ENCODE peak calls at places on chromosomes 1 and 21, in nine cellular contexts. U, G, V, R, Z, C, J, Y and F are unnamed samples.

GRCh38 chr1:155591770-155592169 is 18.2 kb upstream of the MSTO1 start:
- DNase-seq in U (peak), G (peak), V (peak), R (peak), Z (no peak), C (peak), J (no peak), Y (peak), F (peak)

GRCh38 chr1:193697105-193697762 is 510.8 kb upstream of the B3GALT2 start:
- DNase-seq in U (no peak), G (peak), V (no peak), R (no peak), Z (no peak), C (no peak), J (no peak), Y (no peak), F (no peak)

GRCh38 chr21:41843584-41843983 is 35.6 kb downstream of the PRDM15 start:
- DNase-seq in U (no peak), G (no peak), V (no peak), R (no peak), Z (no peak), C (no peak), J (no peak), Y (no peak), F (no peak)

GRCh38 chr1:245370905-245371581 is 216.3 kb downstream of the KIF26B start:
- DNase-seq in U (no peak), G (no peak), V (no peak), R (no peak), Z (no peak), C (no peak), J (no peak), Y (no peak), F (no peak)

GRCh38 chr1:36567601-36568341 is 85.1 kb upstream of the CSF3R start:
- DNase-seq in U (no peak), G (no peak), V (no peak), R (no peak), Z (no peak), C (no peak), J (no peak), Y (no peak), F (no peak)

GRCh38 chr1:230863449-230863848 is 4.9 kb downstream of the C1orf198 start:
- DNase-seq in U (no peak), G (no peak), V (no peak), R (no peak), Z (no peak), C (no peak), J (no peak), Y (no peak), F (no peak)

GRCh38 chr1:147472953-147473734 is 68.2 kb upstream of the BCL9 start:
- DNase-seq in U (no peak), G (no peak), V (no peak), R (no peak), Z (no peak), C (no peak), J (no peak), Y (no peak), F (no peak)

GRCh38 chr21:44718571-44718970 is 7.2 kb upstream of the TSPEAR start:
- DNase-seq in U (no peak), G (no peak), V (no peak), R (no peak), Z (no peak), C (no peak), J (no peak), Y (no peak), F (no peak)

GRCh38 chr1:174358344-174358743 is 89.4 kb upstream of the GPR52 start:
- DNase-seq in U (no peak), G (no peak), V (no peak), R (peak), Z (no peak), C (no peak), J (no peak), Y (no peak), F (no peak)

GRCh38 chr1:159008744-159009188 is 941 bp upstream of the IFI16 start:
- DNase-seq in U (no peak), G (no peak), V (peak), R (peak), Z (peak), C (peak), J (no peak), Y (peak), F (no peak)

GRCh38 chr21:30251781-30252180 is 31.0 kb downstream of the KRTAP24-1 start:
- DNase-seq in U (no peak), G (no peak), V (no peak), R (no peak), Z (no peak), C (no peak), J (no peak), Y (no peak), F (no peak)

GRCh38 chr1:42777860-42778259 is 6.9 kb upstream of the TMEM269 start:
- DNase-seq in U (no peak), G (peak), V (no peak), R (peak), Z (no peak), C (peak), J (no peak), Y (peak), F (peak)

GRCh38 chr1:211285196-211285595 is 26.0 kb downstream of the RCOR3 start:
- DNase-seq in U (no peak), G (no peak), V (no peak), R (no peak), Z (no peak), C (no peak), J (no peak), Y (no peak), F (peak)

GRCh38 chr1:89910780-89911179 is 84.1 kb upstream of the ZNF326 start:
- DNase-seq in U (no peak), G (peak), V (no peak), R (peak), Z (no peak), C (no peak), J (peak), Y (no peak), F (peak)

GRCh38 chr1:20322825-20323612 is 32.3 kb downstream of the VWA5B1 start:
- DNase-seq in U (no peak), G (no peak), V (no peak), R (no peak), Z (peak), C (peak), J (peak), Y (peak), F (no peak)

GRCh38 chr1:27361044-27361402 is 5.7 kb downstream of the MAP3K6 start:
- DNase-seq in U (no peak), G (no peak), V (no peak), R (no peak), Z (no peak), C (no peak), J (no peak), Y (no peak), F (no peak)

GRCh38 chr1:119546641-119547040 is 39.6 kb downstream of the HSD3B1 start:
- DNase-seq in U (no peak), G (no peak), V (no peak), R (no peak), Z (no peak), C (no peak), J (no peak), Y (no peak), F (no peak)

GRCh38 chr1:83857108-83857507 is 141.8 kb downstream of the TTLL7 start:
- DNase-seq in U (no peak), G (peak), V (no peak), R (peak), Z (no peak), C (no peak), J (peak), Y (no peak), F (peak)

GRCh38 chr21:31182231-31183129 is 144.2 kb upstream of the KRTAP19-8 start:
- DNase-seq in U (no peak), G (no peak), V (peak), R (no peak), Z (peak), C (peak), J (no peak), Y (peak), F (no peak)

GRCh38 chr1:235127774-235128452 is 724 bp downstream of the TOMM20 start:
- DNase-seq in U (no peak), G (no peak), V (no peak), R (no peak), Z (no peak), C (no peak), J (no peak), Y (no peak), F (no peak)

GRCh38 chr21:26966978-26967913 is at the start of gene ADAMTS5:
- DNase-seq in U (peak), G (no peak), V (no peak), R (peak), Z (no peak), C (no peak), J (peak), Y (no peak), F (no peak)

GRCh38 chr1:228143480-228144212 is 3.6 kb downstream of the GUK1 start:
- DNase-seq in U (no peak), G (no peak), V (no peak), R (no peak), Z (no peak), C (no peak), J (no peak), Y (no peak), F (no peak)

GRCh38 chr1:119475866-119476439 is 31.1 kb upstream of the HSD3B1 start:
- DNase-seq in U (no peak), G (peak), V (no peak), R (peak), Z (peak), C (no peak), J (no peak), Y (peak), F (no peak)